ENCODE peak calls at places on chromosomes 12 and 14, in seven cellular contexts. F is cardiac fibroblast, O is tibial artery, X is neuronal stem cell, R is brain microvascular endothelial cell, S is AG10803, P is GM12865. N is an unnamed sample.
A peak's percentile ranks its signal among the peaks of the same experiment; 100 is the strongest.

GRCh38 chr14:73888971-73889370 is 2.3 kb downstream of the ZNF410 start:
- DNase-seq in F (no peak), O (no peak), X (no peak), R (no peak), S (peak; percentile 63), P (no peak), N (no peak)

GRCh38 chr12:70638639-70639349 is 1.6 kb upstream of the PTPRB start:
- DNase-seq in F (no peak), O (no peak), X (no peak), R (no peak), S (no peak), P (no peak), N (no peak)

GRCh38 chr12:33588082-33588712 is 148.6 kb upstream of the SYT10 start:
- DNase-seq in F (no peak), O (no peak), X (peak; percentile 35), R (peak; percentile 40), S (peak; percentile 6), P (peak; percentile 22), N (no peak)

GRCh38 chr12:58302487-58303011 is 361.2 kb downstream of the ATP23 start:
- DNase-seq in F (peak; percentile 10), O (no peak), X (no peak), R (no peak), S (no peak), P (no peak), N (no peak)

GRCh38 chr12:116489116-116489515 is 70.1 kb upstream of the MAP1LC3B2 start:
- DNase-seq in F (no peak), O (no peak), X (no peak), R (no peak), S (no peak), P (no peak), N (no peak)

GRCh38 chr12:68565391-68565903 is 45.3 kb upstream of the RAP1B start:
- DNase-seq in F (peak; percentile 54), O (no peak), X (no peak), R (peak; percentile 75), S (peak; percentile 94), P (no peak), N (peak; percentile 49)

GRCh38 chr12:118813778-118814359 is 167.5 kb upstream of the SRRM4 start:
- DNase-seq in F (no peak), O (no peak), X (no peak), R (no peak), S (no peak), P (no peak), N (no peak)

GRCh38 chr14:22097606-22098292 is 424.1 kb upstream of the OR4E1 start:
- DNase-seq in F (no peak), O (no peak), X (no peak), R (no peak), S (no peak), P (no peak), N (no peak)

GRCh38 chr12:132449565-132450390 is 40.2 kb upstream of the FBRSL1 start:
- DNase-seq in F (no peak), O (no peak), X (no peak), R (no peak), S (no peak), P (peak; percentile 94), N (no peak)

GRCh38 chr14:67806228-67806627 is 10.2 kb downstream of the ZFYVE26 start:
- DNase-seq in F (no peak), O (no peak), X (no peak), R (no peak), S (peak; percentile 50), P (no peak), N (no peak)

DNA sequence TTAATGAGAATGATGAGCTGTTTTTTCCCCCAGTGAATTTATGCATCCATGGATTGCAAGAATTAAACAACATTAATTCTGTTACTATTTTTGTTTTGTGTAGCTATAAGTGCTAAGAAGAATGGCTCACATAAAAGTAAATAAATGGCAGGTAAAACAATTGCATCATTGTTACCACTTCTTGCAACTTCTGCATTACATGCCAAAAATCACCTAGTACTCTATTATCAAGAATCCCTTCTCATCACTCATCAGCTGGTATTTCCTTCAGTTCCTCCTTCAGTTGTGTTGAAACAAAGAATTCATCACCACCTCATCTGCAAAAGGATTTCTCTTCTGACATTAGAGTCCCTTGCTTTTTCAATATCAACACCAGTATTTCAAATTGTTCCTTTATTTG is 773 bp downstream of the A2M start:
- DNase-seq in F (no peak), O (no peak), X (no peak), R (no peak), S (no peak), P (no peak), N (no peak)
- H3K4me3 ChIP-seq in F (peak overlapping the region; percentile 21), O (peak overlapping the region; percentile 50), X (peak overlapping the region; percentile 56), R (no peak overlapping the region), S (no peak overlapping the region), P (no peak overlapping the region), N (no peak overlapping the region)

DNA sequence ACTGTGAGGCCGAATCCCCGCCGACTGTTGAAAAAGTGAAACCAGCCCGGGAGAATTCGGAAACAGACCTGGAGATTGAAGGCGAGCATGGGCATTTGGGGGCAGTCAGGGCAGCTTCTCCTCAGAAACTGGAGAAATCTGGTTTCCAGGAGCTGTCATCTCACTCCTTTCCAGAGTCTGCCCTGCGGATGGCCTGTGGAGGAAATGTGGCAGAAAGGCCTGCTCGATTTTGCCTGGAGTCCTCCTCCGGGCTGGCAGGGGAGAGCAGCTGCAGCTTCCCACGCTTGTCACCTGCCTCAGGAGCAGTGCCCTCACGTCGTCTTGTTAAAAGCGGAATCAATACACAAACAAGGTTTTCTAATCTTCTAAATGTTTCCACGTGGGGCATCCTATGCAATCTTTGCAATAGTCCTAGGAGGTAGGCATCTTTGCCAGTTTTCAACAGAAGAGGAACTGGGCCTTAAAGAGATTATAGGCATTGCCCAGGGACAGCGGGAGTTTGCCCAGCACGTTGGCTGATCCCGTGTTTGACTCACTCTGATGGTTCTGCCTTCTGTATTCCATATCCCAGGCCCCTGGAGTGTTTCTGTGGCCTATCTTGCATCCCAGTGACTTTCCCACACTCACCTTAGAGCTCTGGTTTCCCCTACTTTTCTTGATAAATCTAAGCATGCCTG is 2.3 kb downstream of the LRRC74A start:
- DNase-seq in F (peak; percentile 21), O (no peak), X (no peak), R (no peak), S (no peak), P (no peak), N (no peak)
- H3K4me3 ChIP-seq in F (peak overlapping the region; percentile 26), O (peak overlapping the region; percentile 45), X (no peak overlapping the region), R (no peak overlapping the region), S (peak overlapping the region; percentile 35), P (no peak overlapping the region), N (peak overlapping the region; percentile 15)

GRCh38 chr12:54296393-54297121 is 4.3 kb downstream of the NFE2 start:
- DNase-seq in F (no peak), O (no peak), X (no peak), R (no peak), S (no peak), P (no peak), N (no peak)
- H3K4me3 ChIP-seq in F (no peak overlapping the region), O (no peak overlapping the region), X (no peak overlapping the region), R (no peak overlapping the region), S (no peak overlapping the region), P (no peak overlapping the region), N (no peak overlapping the region)

GRCh38 chr12:47739297-47739696 is 14.0 kb upstream of the ENDOU start:
- DNase-seq in F (no peak), O (no peak), X (no peak), R (no peak), S (no peak), P (no peak), N (no peak)
- H3K4me3 ChIP-seq in F (no peak overlapping the region), O (no peak overlapping the region), X (no peak overlapping the region), R (no peak overlapping the region), S (no peak overlapping the region), P (no peak overlapping the region), N (no peak overlapping the region)

GRCh38 chr14:89493877-89494634 is 77.0 kb upstream of the FOXN3 start:
- DNase-seq in F (peak; percentile 26), O (peak; percentile 24), X (no peak), R (peak; percentile 20), S (no peak), P (peak; percentile 75), N (no peak)
- H3K4me3 ChIP-seq in F (no peak overlapping the region), O (no peak overlapping the region), X (no peak overlapping the region), R (no peak overlapping the region), S (no peak overlapping the region), P (no peak overlapping the region), N (no peak overlapping the region)

GRCh38 chr12:46660276-46660675 is 165.5 kb downstream of the SLC38A4 start:
- DNase-seq in F (peak; percentile 62), O (no peak), X (no peak), R (no peak), S (peak; percentile 36), P (no peak), N (no peak)
- H3K4me3 ChIP-seq in F (no peak overlapping the region), O (no peak overlapping the region), X (no peak overlapping the region), R (no peak overlapping the region), S (no peak overlapping the region), P (no peak overlapping the region), N (no peak overlapping the region)

GRCh38 chr14:102418853-102419240 is 56.1 kb downstream of the TECPR2 start:
- DNase-seq in F (no peak), O (no peak), X (no peak), R (no peak), S (no peak), P (no peak), N (no peak)
- H3K4me3 ChIP-seq in F (no peak overlapping the region), O (no peak overlapping the region), X (no peak overlapping the region), R (no peak overlapping the region), S (no peak overlapping the region), P (no peak overlapping the region), N (no peak overlapping the region)

GRCh38 chr12:5064913-5065490 is 21.3 kb downstream of the KCNA5 start:
- DNase-seq in F (no peak), O (no peak), X (no peak), R (no peak), S (no peak), P (no peak), N (no peak)

GRCh38 chr12:5059358-5059757 is 15.7 kb downstream of the KCNA5 start:
- DNase-seq in F (no peak), O (peak; percentile 77), X (no peak), R (no peak), S (no peak), P (peak; percentile 82), N (no peak)

GRCh38 chr12:5066251-5066650 is 22.6 kb downstream of the KCNA5 start:
- DNase-seq in F (no peak), O (no peak), X (no peak), R (no peak), S (peak; percentile 16), P (no peak), N (no peak)

GRCh38 chr12:5063149-5063548 is 19.5 kb downstream of the KCNA5 start:
- DNase-seq in F (no peak), O (no peak), X (no peak), R (no peak), S (no peak), P (no peak), N (no peak)

GRCh38 chr12:5060958-5061357 is 17.3 kb downstream of the KCNA5 start:
- DNase-seq in F (no peak), O (peak; percentile 81), X (no peak), R (no peak), S (no peak), P (no peak), N (no peak)
- H3K4me3 ChIP-seq in F (no peak overlapping the region), O (no peak overlapping the region), X (no peak overlapping the region), R (no peak overlapping the region), S (no peak overlapping the region), P (no peak overlapping the region), N (no peak overlapping the region)

GRCh38 chr14:100673085-100673806 is 53.4 kb upstream of the DLK1 start:
- DNase-seq in F (no peak), O (no peak), X (no peak), R (no peak), S (no peak), P (no peak), N (no peak)
- H3K4me3 ChIP-seq in F (no peak overlapping the region), O (no peak overlapping the region), X (no peak overlapping the region), R (no peak overlapping the region), S (no peak overlapping the region), P (no peak overlapping the region), N (no peak overlapping the region)